ENCODE peak calls at places on chromosomes 2 and 18, in five cellular contexts. One of them, this sample, is unnamed.

GRCh38 chr18:67590571-67591141 is 74.1 kb upstream of the DSEL start:
- DNase-seq in DMS153: no peak
- DNase-seq in mesenteric fat pad: no peak
- DNase-seq in cardiac muscle cell: no peak
- DNase-seq in left cardiac atrium: no peak
- DNase-seq in this sample: no peak

GRCh38 chr2:166539340-166540162 is 45.5 kb upstream of the SCN7A start:
- DNase-seq in DMS153: peak; percentile 30
- DNase-seq in mesenteric fat pad: no peak
- DNase-seq in cardiac muscle cell: peak; percentile 79
- DNase-seq in left cardiac atrium: no peak
- DNase-seq in this sample: peak; percentile 61

GRCh38 chr18:13488281-13488929 is 238.0 kb downstream of the FAM210A start:
- DNase-seq in DMS153: no peak
- DNase-seq in mesenteric fat pad: no peak
- DNase-seq in cardiac muscle cell: no peak
- DNase-seq in left cardiac atrium: no peak
- DNase-seq in this sample: no peak

GRCh38 chr2:153098073-153098472 is 379.7 kb downstream of the ARL6IP6 start:
- DNase-seq in DMS153: no peak
- DNase-seq in mesenteric fat pad: no peak
- DNase-seq in cardiac muscle cell: no peak
- DNase-seq in left cardiac atrium: no peak
- DNase-seq in this sample: no peak

GRCh38 chr2:105329197-105329554 is 359 bp downstream of the TGFBRAP1 start:
- DNase-seq in DMS153: no peak
- DNase-seq in mesenteric fat pad: no peak
- DNase-seq in cardiac muscle cell: no peak
- DNase-seq in left cardiac atrium: no peak
- DNase-seq in this sample: no peak

GRCh38 chr2:127525692-127526141 is 572 bp downstream of the IWS1 start:
- DNase-seq in DMS153: no peak
- DNase-seq in mesenteric fat pad: no peak
- DNase-seq in cardiac muscle cell: peak; percentile 58
- DNase-seq in left cardiac atrium: no peak
- DNase-seq in this sample: no peak

GRCh38 chr2:190835303-190835930 is 45.2 kb upstream of the GLS start:
- DNase-seq in DMS153: no peak
- DNase-seq in mesenteric fat pad: no peak
- DNase-seq in cardiac muscle cell: no peak
- DNase-seq in left cardiac atrium: peak; percentile 58
- DNase-seq in this sample: peak; percentile 77

GRCh38 chr2:234679766-234680687 is 183.1 kb upstream of the ARL4C start:
- DNase-seq in DMS153: no peak
- DNase-seq in mesenteric fat pad: no peak
- DNase-seq in cardiac muscle cell: no peak
- DNase-seq in left cardiac atrium: peak; percentile 74
- DNase-seq in this sample: peak; percentile 96

GRCh38 chr18:1872274-1872673 is 699.0 kb downstream of the METTL4 start:
- DNase-seq in DMS153: no peak
- DNase-seq in mesenteric fat pad: no peak
- DNase-seq in cardiac muscle cell: no peak
- DNase-seq in left cardiac atrium: no peak
- DNase-seq in this sample: no peak

GRCh38 chr18:56565596-56566355 is 72.6 kb downstream of the TXNL1 start:
- DNase-seq in DMS153: no peak
- DNase-seq in mesenteric fat pad: no peak
- DNase-seq in cardiac muscle cell: no peak
- DNase-seq in left cardiac atrium: no peak
- DNase-seq in this sample: peak; percentile 89

GRCh38 chr2:97861177-97861576 is 134.6 kb downstream of the TMEM131 start:
- DNase-seq in DMS153: no peak
- DNase-seq in mesenteric fat pad: no peak
- DNase-seq in cardiac muscle cell: no peak
- DNase-seq in left cardiac atrium: no peak
- DNase-seq in this sample: no peak

GRCh38 chr18:22551536-22552151 is 133.9 kb upstream of the CTAGE1 start:
- DNase-seq in DMS153: no peak
- DNase-seq in mesenteric fat pad: no peak
- DNase-seq in cardiac muscle cell: no peak
- DNase-seq in left cardiac atrium: no peak
- DNase-seq in this sample: peak; percentile 69

GRCh38 chr2:24912986-24913385 is 7.1 kb downstream of the ADCY3 start:
- DNase-seq in DMS153: no peak
- DNase-seq in mesenteric fat pad: peak; percentile 28
- DNase-seq in cardiac muscle cell: no peak
- DNase-seq in left cardiac atrium: no peak
- DNase-seq in this sample: no peak

GRCh38 chr2:228987441-228988155 is 283.5 kb downstream of the PID1 start:
- DNase-seq in DMS153: no peak
- DNase-seq in mesenteric fat pad: no peak
- DNase-seq in cardiac muscle cell: no peak
- DNase-seq in left cardiac atrium: no peak
- DNase-seq in this sample: no peak

GRCh38 chr2:3927031-3927430 is 223.7 kb downstream of the DCDC2C start:
- DNase-seq in DMS153: no peak
- DNase-seq in mesenteric fat pad: no peak
- DNase-seq in cardiac muscle cell: no peak
- DNase-seq in left cardiac atrium: no peak
- DNase-seq in this sample: no peak